ENCODE peak calls at places on chromosomes 11 and 22, in seven cellular contexts. I is IMR-90, O is HFFc6, Y is endothelial cell, V is cardiac fibroblast, K is bronchial epithelial cell, C is WTC11. B is an unnamed sample.
A peak's percentile ranks its signal among the peaks of the same experiment; 100 is the strongest.

GRCh38 chr11:68211546-68211945 is 1.6 kb downstream of the KMT5B start:
- DNase-seq in I (no peak), O (no peak), Y (no peak), V (no peak), K (peak; percentile 18), C (no peak), B (no peak)

GRCh38 chr11:8250981-8251620 is 12.6 kb downstream of the LMO1 start:
- DNase-seq in I (no peak), O (no peak), Y (no peak), V (no peak), K (no peak), C (peak; percentile 5), B (peak; percentile 7)

GRCh38 chr11:121112498-121113455 is 11.7 kb downstream of the TECTA start:
- DNase-seq in I (peak; percentile 82), O (peak; percentile 76), Y (peak; percentile 60), V (peak; percentile 80), K (peak; percentile 57), C (peak; percentile 72), B (peak; percentile 65)

GRCh38 chr11:61488651-61489291 is 19.8 kb upstream of the LRRC10B start:
- DNase-seq in I (no peak), O (no peak), Y (peak; percentile 37), V (peak; percentile 35), K (no peak), C (peak; percentile 76), B (peak; percentile 77)

GRCh38 chr22:44091021-44091721 is 67.1 kb downstream of the PARVB start:
- DNase-seq in I (no peak), O (no peak), Y (peak; percentile 38), V (peak; percentile 36), K (peak; percentile 41), C (no peak), B (no peak)

GRCh38 chr11:117565709-117566108 is 231.3 kb downstream of the DSCAML1 start:
- DNase-seq in I (no peak), O (no peak), Y (no peak), V (no peak), K (no peak), C (peak; percentile 26), B (no peak)

GRCh38 chr22:44736581-44737413 is 15.6 kb upstream of the ARHGAP8 start:
- DNase-seq in I (peak; percentile 26), O (no peak), Y (no peak), V (no peak), K (no peak), C (no peak), B (no peak)

GRCh38 chr11:92870241-92870826 is 99.1 kb upstream of the MTNR1B start:
- DNase-seq in I (peak; percentile 30), O (no peak), Y (no peak), V (no peak), K (no peak), C (no peak), B (no peak)

GRCh38 chr22:26318975-26319374 is 110.1 kb upstream of the ASPHD2 start:
- DNase-seq in I (no peak), O (peak; percentile 68), Y (peak; percentile 67), V (peak; percentile 21), K (peak; percentile 34), C (no peak), B (peak; percentile 59)

GRCh38 chr11:76665172-76665571 is 5.4 kb downstream of the LRRC32 start:
- DNase-seq in I (no peak), O (no peak), Y (no peak), V (no peak), K (no peak), C (no peak), B (no peak)

GRCh38 chr22:32584650-32585049 is 110.0 kb downstream of the FBXO7 start:
- DNase-seq in I (peak; percentile 64), O (peak; percentile 12), Y (no peak), V (peak; percentile 14), K (no peak), C (no peak), B (no peak)

GRCh38 chr11:74388678-74389327 is 9.4 kb downstream of the PGM2L1 start:
- DNase-seq in I (peak; percentile 55), O (peak; percentile 46), Y (peak; percentile 62), V (peak; percentile 71), K (peak; percentile 64), C (no peak), B (peak; percentile 42)

GRCh38 chr11:2721163-2721935 is 21.6 kb upstream of the KCNQ1OT1 start:
- DNase-seq in I (no peak), O (no peak), Y (no peak), V (no peak), K (no peak), C (peak; percentile 63), B (no peak)

GRCh38 chr11:19938866-19939265 is 221.4 kb downstream of the DBX1 start:
- DNase-seq in I (no peak), O (no peak), Y (no peak), V (no peak), K (peak; percentile 58), C (no peak), B (no peak)

GRCh38 chr11:134412508-134413333 is 679 bp upstream of the B3GAT1 start:
- DNase-seq in I (no peak), O (no peak), Y (peak; percentile 27), V (no peak), K (no peak), C (peak; percentile 54), B (peak; percentile 74)

DNA sequence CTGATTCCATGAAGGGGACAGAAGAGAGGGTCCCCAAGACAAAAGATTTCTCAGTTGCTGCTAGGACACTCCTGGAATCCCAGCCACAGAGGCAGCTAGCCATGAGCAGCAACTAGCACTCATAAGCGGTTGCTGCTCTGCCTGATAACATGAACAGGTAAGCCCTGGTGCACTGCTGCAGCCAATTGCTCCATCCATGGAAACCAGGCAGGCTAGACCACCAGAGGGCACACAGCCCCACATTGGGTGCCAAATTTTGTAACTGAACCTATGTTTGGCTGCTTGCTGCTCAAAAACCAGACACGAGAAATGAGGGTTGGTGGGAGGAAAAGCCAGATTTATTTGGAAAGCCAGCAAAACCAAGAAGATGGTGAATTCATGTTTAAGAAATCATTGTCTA is 21.9 kb upstream of the QSER1 start:
- DNase-seq in I (no peak), O (no peak), Y (peak; percentile 41), V (no peak), K (no peak), C (peak; percentile 61), B (peak; percentile 27)
- TF ChIP-seq CTCF in I (peak; percentile 12), O (peak; percentile 49), Y (peak; percentile 37), V (peak; percentile 15), K (no peak), C (peak; percentile 27), B (no peak)

GRCh38 chr11:35466058-35466457 is 46.7 kb upstream of the SLC1A2 start:
- DNase-seq in I (no peak), O (no peak), Y (no peak), V (no peak), K (no peak), C (no peak), B (no peak)

GRCh38 chr11:35463211-35463810 is 44.0 kb upstream of the SLC1A2 start:
- DNase-seq in I (no peak), O (no peak), Y (no peak), V (no peak), K (no peak), C (no peak), B (no peak)

GRCh38 chr11:35461917-35462316 is 42.6 kb upstream of the SLC1A2 start:
- DNase-seq in I (no peak), O (no peak), Y (no peak), V (no peak), K (no peak), C (no peak), B (no peak)

GRCh38 chr11:35458846-35459245 is 39.5 kb upstream of the SLC1A2 start:
- DNase-seq in I (no peak), O (no peak), Y (no peak), V (no peak), K (no peak), C (no peak), B (no peak)

DNA sequence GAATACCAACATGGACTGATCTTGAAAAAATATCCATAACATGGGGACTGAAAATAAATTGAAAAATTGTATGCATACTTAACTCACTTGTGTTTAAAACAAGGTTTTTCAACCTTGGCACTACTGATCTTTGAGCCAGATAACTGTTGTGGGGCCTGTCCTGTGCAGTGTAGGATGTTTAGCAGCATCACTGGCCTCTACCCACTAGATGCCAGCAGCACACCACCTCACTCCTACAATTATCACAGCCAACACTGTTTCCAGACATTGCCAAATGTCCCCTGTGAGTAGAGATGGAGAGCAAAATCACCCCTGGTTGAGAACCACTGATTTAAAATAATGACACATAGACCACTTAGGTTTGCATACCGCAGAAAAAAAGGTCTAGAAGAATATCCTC is 45.0 kb upstream of the SLC1A2 start:
- DNase-seq in I (no peak), O (no peak), Y (peak; percentile 21), V (no peak), K (peak; percentile 7), C (no peak), B (no peak)
- TF ChIP-seq CTCF in I (peak; percentile 30), O (peak; percentile 61), Y (no peak), V (peak; percentile 7), K (peak; percentile 22), C (no peak), B (no peak)

GRCh38 chr11:71301858-71302533 is 49.6 kb upstream of the SHANK2 start:
- DNase-seq in I (no peak), O (no peak), Y (no peak), V (no peak), K (no peak), C (no peak), B (no peak)

GRCh38 chr11:71304045-71304444 is 51.7 kb upstream of the SHANK2 start:
- DNase-seq in I (no peak), O (no peak), Y (no peak), V (no peak), K (no peak), C (no peak), B (no peak)

GRCh38 chr11:71302534-71302909 is 50.1 kb upstream of the SHANK2 start:
- DNase-seq in I (no peak), O (no peak), Y (no peak), V (no peak), K (no peak), C (no peak), B (no peak)

GRCh38 chr11:71304491-71304890 is 52.1 kb upstream of the SHANK2 start:
- DNase-seq in I (no peak), O (no peak), Y (no peak), V (no peak), K (no peak), C (no peak), B (no peak)

DNA sequence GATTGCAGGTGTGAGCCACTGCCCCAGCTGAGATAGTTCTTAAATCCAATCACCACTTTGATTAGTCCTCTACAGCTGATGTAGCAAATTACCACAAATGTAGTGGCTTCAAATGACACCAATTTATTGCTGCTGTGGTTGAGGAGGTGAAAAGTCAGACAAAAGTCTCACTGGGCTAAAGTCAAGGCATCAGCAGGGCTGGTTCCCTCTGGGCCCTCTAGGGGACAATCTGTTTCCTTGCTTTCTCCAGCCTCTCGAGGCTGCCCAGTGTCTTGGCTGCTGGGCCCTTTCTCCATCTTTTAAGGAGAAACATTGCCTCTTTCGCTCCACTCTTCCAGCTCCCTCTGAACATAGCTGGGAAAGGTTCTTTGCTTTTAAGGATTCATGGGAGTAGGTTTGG is 50.5 kb upstream of the SHANK2 start:
- DNase-seq in I (no peak), O (no peak), Y (no peak), V (no peak), K (no peak), C (no peak), B (no peak)
- TF ChIP-seq CTCF in I (no peak), O (peak; percentile 40), Y (no peak), V (no peak), K (peak; percentile 27), C (no peak), B (no peak)

DNA sequence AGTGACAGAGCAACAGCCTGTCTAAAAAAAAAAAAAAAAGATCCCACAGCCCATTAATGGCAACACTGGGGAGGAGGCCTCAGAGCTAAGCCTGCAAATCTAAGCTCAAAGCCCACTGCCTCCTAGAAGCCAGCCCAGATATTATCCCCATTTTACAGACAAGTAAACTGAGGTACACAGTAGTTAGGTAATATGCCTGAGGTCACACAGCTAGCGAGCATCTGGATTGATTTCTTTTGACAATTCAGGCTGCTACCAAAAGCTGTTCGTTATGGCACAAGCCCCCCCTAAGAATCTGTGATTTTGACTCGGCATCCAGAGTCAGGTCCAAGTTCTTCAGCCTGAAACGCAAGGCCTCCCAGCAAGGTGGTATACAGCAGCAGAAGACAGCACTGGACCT is 13.7 kb downstream of the ELFN2 start:
- DNase-seq in I (no peak), O (no peak), Y (no peak), V (no peak), K (no peak), C (no peak), B (no peak)
- TF ChIP-seq CTCF in I (no peak), O (no peak), Y (no peak), V (no peak), K (no peak), C (no peak), B (no peak)